ENCODE peak calls at places on chromosomes 6 and 20, in four cellular contexts. H is right lobe of liver, G is mammary epithelial cell, I is cardiac muscle cell. Y is an unnamed sample.
A peak's percentile ranks its signal among the peaks of the same experiment; 100 is the strongest.

GRCh38 chr6:41970436-41970846 is 28.8 kb upstream of the CCND3 start:
- DNase-seq in H (no peak), G (peak; percentile 40), I (peak; percentile 67), Y (peak; percentile 51)

GRCh38 chr6:46201701-46202100 is 30.9 kb upstream of the ENPP5 start:
- DNase-seq in H (no peak), G (no peak), I (no peak), Y (no peak)

GRCh38 chr6:106080106-106081095 is 5.7 kb upstream of the PRDM1 start:
- DNase-seq in H (no peak), G (no peak), I (no peak), Y (no peak)

GRCh38 chr20:25291432-25292133 is 43.7 kb downstream of the PYGB start:
- DNase-seq in H (no peak), G (no peak), I (no peak), Y (no peak)

GRCh38 chr20:18488301-18488700 is 8.7 kb downstream of the RBBP9 start:
- DNase-seq in H (no peak), G (no peak), I (no peak), Y (no peak)

GRCh38 chr6:25628471-25629201 is 23.4 kb upstream of the SCGN start:
- DNase-seq in H (no peak), G (no peak), I (no peak), Y (no peak)

GRCh38 chr20:8401491-8401890 is 269.4 kb downstream of the PLCB1 start:
- DNase-seq in H (no peak), G (no peak), I (no peak), Y (no peak)

GRCh38 chr20:45410887-45411286 is 2.8 kb downstream of the DBNDD2 start:
- DNase-seq in H (no peak), G (no peak), I (no peak), Y (no peak)

GRCh38 chr6:134739299-134740090 is 210.4 kb downstream of the ALDH8A1 start:
- DNase-seq in H (no peak), G (peak; percentile 68), I (peak; percentile 53), Y (no peak)

GRCh38 chr6:99512033-99512432 is 3.2 kb downstream of the USP45 start:
- DNase-seq in H (no peak), G (no peak), I (no peak), Y (no peak)

GRCh38 chr6:139449611-139450000 is 75.2 kb upstream of the CITED2 start:
- DNase-seq in H (no peak), G (no peak), I (peak; percentile 69), Y (no peak)

GRCh38 chr20:364905-365794 is 15.4 kb upstream of the TRIB3 start:
- DNase-seq in H (no peak), G (peak; percentile 89), I (no peak), Y (no peak)

GRCh38 chr6:56547687-56548086 is 95.0 kb downstream of the DST start:
- DNase-seq in H (no peak), G (no peak), I (no peak), Y (no peak)

GRCh38 chr6:162715601-162716000 is 12.0 kb downstream of the PRKN start:
- DNase-seq in H (no peak), G (no peak), I (no peak), Y (no peak)

GRCh38 chr20:50029697-50030428 is 47.1 kb downstream of the SNAI1 start:
- DNase-seq in H (peak; percentile 86), G (peak; percentile 67), I (peak; percentile 98), Y (no peak)

GRCh38 chr20:30167540-30167939 is 1089.9 kb upstream of the DEFB115 start:
- DNase-seq in H (peak; percentile 27), G (no peak), I (no peak), Y (peak; percentile 26)

GRCh38 chr6:128186724-128187123 is 285.9 kb upstream of the THEMIS start:
- DNase-seq in H (no peak), G (no peak), I (no peak), Y (no peak)

GRCh38 chr6:12094689-12095088 is 82.6 kb downstream of the HIVEP1 start:
- DNase-seq in H (no peak), G (no peak), I (no peak), Y (no peak)

GRCh38 chr6:98832282-98833100 is 1.9 kb upstream of the POU3F2 start:
- DNase-seq in H (no peak), G (peak; percentile 76), I (peak; percentile 41), Y (no peak)

GRCh38 chr20:57432874-57433491 is 41.8 kb downstream of the RBM38 start:
- DNase-seq in H (no peak), G (peak; percentile 21), I (peak; percentile 32), Y (peak; percentile 70)

GRCh38 chr6:84137989-84138575 is 89.4 kb downstream of the CEP162 start:
- DNase-seq in H (no peak), G (peak; percentile 42), I (peak; percentile 12), Y (no peak)

GRCh38 chr6:47633141-47633540 is 65.2 kb upstream of the ADGRF4 start:
- DNase-seq in H (no peak), G (peak; percentile 29), I (peak; percentile 20), Y (no peak)

DNA sequence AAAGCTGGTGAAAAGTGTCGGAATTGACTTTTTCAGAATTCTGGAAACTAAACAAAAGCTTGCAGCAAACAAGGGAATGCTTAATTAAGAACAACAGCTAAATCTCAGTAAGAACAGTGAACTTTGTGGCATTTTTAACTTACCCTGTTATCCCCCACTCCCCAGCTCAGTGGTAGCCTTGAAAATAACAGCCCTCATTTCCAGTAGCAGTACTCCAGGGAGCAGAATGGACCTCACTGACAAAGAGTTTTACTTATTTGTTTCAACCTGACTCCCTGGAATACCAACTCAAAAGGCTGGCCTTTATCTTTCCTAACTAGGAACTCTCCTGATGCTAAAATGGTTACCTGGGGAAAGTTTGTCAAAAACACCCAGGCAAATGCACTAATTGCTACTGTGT is 108.9 kb downstream of the IMPG1 start:
- DNase-seq in H (no peak), G (no peak), I (no peak), Y (no peak)
- H3K27me3 ChIP-seq in H (no peaks in the 10 kb centered on the region), G (no peaks in the 10 kb centered on the region), I (no peaks in the 10 kb centered on the region), Y (no peaks in the 10 kb centered on the region)

GRCh38 chr6:158799051-158799792 is 19.9 kb downstream of the EZR start:
- DNase-seq in H (peak; percentile 81), G (no peak), I (peak; percentile 50), Y (no peak)
- H3K4me3 ChIP-seq in H (no peak overlapping the region), G (no peak overlapping the region), I (no peak overlapping the region), Y (peak overlapping the region; percentile 13)

GRCh38 chr20:42179768-42180167 is 561.6 kb upstream of the CHD6 start:
- DNase-seq in H (no peak), G (no peak), I (no peak), Y (no peak)
- H3K9me3 ChIP-seq in H (no peaks in the 10 kb centered on the region), G (peaks cover 9% of the 10 kb centered on the region), I (no peaks in the 10 kb centered on the region), Y (no peaks in the 10 kb centered on the region)

GRCh38 chr6:157677235-157677634 is 145.8 kb upstream of the SNX9 start:
- DNase-seq in H (no peak), G (no peak), I (no peak), Y (no peak)
- H3K27me3 ChIP-seq in H (no peaks in the 10 kb centered on the region), G (peaks cover 2% of the 10 kb centered on the region), I (no peaks in the 10 kb centered on the region), Y (no peaks in the 10 kb centered on the region)

DNA sequence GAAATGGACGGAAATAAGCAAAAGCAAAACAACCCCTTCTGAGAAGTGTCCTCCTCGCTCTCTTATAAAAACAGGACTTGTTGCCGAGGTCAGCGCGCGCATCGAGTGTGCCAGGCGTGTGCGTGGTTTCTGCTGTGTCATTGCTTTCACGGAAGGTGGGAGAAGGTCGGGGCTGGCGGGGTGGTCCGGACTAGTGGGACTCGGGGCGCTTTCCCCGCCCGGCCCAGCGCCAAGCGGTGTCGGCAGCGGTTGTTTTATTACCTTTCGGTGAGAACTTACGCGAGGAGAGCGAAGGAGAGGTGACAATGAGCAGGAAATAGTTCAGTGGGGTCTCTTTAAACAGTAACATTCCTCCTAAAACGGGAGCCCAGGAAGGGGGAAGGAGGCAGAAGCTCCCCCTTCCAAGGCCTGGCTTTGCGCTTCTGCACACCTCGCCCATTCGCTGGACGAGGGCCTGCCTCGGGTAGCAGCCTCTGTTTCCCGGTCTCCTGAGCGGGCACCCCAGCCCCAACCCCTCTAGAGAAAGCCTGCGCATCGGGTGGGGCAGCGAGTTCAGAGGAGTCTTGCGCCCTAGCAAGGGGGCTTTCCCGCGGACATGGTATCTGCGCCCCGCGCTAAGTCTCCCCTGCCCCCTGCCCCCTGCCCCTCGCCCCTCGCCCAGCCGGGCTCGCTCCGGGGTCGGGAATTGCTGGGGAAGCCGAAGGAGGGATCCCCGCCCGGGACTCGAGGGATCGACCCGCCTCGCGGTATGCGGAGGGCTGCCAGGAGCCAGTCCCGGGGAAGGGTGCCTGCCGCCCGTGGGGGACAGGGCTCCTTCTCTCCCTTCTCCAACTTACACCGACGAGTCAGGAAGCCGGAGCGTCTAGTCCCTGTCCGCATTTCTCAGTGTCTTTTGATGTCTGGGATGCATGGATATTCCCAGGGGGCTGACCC is 1.2 kb upstream of the TBXT start:
- DNase-seq in H (no peak), G (no peak), I (no peak), Y (no peak)
- H3K4me3 ChIP-seq in H (no peak overlapping the region), G (no peak overlapping the region), I (peak overlapping the region; percentile 27), Y (no peak overlapping the region)

GRCh38 chr6:9168669-9169068 is 733.3 kb upstream of the SLC35B3 start:
- DNase-seq in H (no peak), G (no peak), I (no peak), Y (no peak)

GRCh38 chr6:9178066-9178465 is 742.7 kb upstream of the SLC35B3 start:
- DNase-seq in H (no peak), G (no peak), I (no peak), Y (no peak)

GRCh38 chr6:9173229-9173628 is 737.9 kb upstream of the SLC35B3 start:
- DNase-seq in H (no peak), G (no peak), I (no peak), Y (no peak)

GRCh38 chr6:9172096-9172495 is 736.8 kb upstream of the SLC35B3 start:
- DNase-seq in H (no peak), G (no peak), I (no peak), Y (no peak)
- H3K9me3 ChIP-seq in H (no peaks in the 10 kb centered on the region), G (no peaks in the 10 kb centered on the region), I (no peaks in the 10 kb centered on the region), Y (no peaks in the 10 kb centered on the region)

Y was measured in Peyer's patch.